ENCODE peak calls at places on chromosomes 2 and 18, in four cellular contexts. Y is transverse colon, V is heart right ventricle, W is tibial artery. F is an unnamed sample. For H3K4me1, the result is how much of the 10 kb centered on the place peaks cover.

GRCh38 chr2:169705927-169706326 is 11.7 kb downstream of the PHOSPHO2 start:
- DNase-seq in Y (no peak), V (no peak), W (no peak), F (no peak)

GRCh38 chr2:163248321-163249090 is 409.9 kb upstream of the KCNH7 start:
- DNase-seq in Y (no peak), V (no peak), W (no peak), F (no peak)

GRCh38 chr2:182594286-182594685 is 121.8 kb upstream of the DNAJC10 start:
- DNase-seq in Y (no peak), V (no peak), W (no peak), F (no peak)

GRCh38 chr2:38406597-38407110 is 29.6 kb upstream of the ATL2 start:
- DNase-seq in Y (no peak), V (peak), W (no peak), F (peak)

GRCh38 chr2:215556979-215557378 is 121.1 kb upstream of the FN1 start:
- DNase-seq in Y (no peak), V (no peak), W (no peak), F (no peak)

GRCh38 chr2:197405582-197405981 is 29.2 kb downstream of the SF3B1 start:
- DNase-seq in Y (no peak), V (no peak), W (no peak), F (no peak)

GRCh38 chr18:26185267-26185666 is 41.0 kb upstream of the TAF4B start:
- DNase-seq in Y (no peak), V (no peak), W (no peak), F (no peak)

GRCh38 chr2:235820571-235820970 is 326.7 kb downstream of the AGAP1 start:
- DNase-seq in Y (no peak), V (no peak), W (no peak), F (no peak)

GRCh38 chr18:9596257-9596656 is 18.1 kb downstream of the PPP4R1 start:
- DNase-seq in Y (no peak), V (no peak), W (no peak), F (no peak)

GRCh38 chr2:136310005-136310495 is 192.1 kb upstream of the CXCR4 start:
- DNase-seq in Y (no peak), V (no peak), W (no peak), F (no peak)

GRCh38 chr18:22691988-22692710 is 241.0 kb upstream of the RBBP8 start:
- DNase-seq in Y (no peak), V (no peak), W (no peak), F (no peak)

GRCh38 chr2:20573611-20574422 is 77.1 kb downstream of the HS1BP3 start:
- DNase-seq in Y (peak), V (no peak), W (peak), F (no peak)

GRCh38 chr2:108853421-108853820 is 66.8 kb downstream of the CCDC138 start:
- DNase-seq in Y (no peak), V (no peak), W (no peak), F (no peak)

GRCh38 chr18:50742947-50743346 is 76.9 kb downstream of the MRO start:
- DNase-seq in Y (no peak), V (no peak), W (no peak), F (no peak)

GRCh38 chr2:202215179-202215578 is 23.2 kb downstream of the SUMO1 start:
- DNase-seq in Y (no peak), V (no peak), W (no peak), F (no peak)

DNA sequence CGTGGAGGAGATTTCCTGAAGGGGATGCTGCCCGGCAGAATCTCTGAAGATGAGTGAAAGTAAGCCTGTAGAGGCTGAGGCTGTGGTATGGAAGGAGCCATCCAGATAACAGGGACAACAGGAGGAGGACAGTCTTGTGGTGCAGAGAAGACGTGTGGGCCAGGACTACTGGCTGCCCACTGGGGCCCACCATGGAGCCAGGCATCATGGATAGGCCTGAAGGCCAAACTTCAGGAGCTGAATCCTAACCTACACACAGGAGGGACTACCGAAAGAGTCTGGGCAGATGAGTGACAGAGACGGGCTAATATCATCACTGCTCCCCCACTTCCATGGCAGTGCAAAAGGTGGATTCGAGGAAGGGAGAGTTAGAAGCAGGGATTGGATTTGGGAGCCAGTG is 131.3 kb upstream of the DAPL1 start:
- DNase-seq in Y (no peak), V (no peak), W (no peak), F (no peak)
- H3K4me1 ChIP-seq in Y (under half), V (under half), W (under half), F (under half)

DNA sequence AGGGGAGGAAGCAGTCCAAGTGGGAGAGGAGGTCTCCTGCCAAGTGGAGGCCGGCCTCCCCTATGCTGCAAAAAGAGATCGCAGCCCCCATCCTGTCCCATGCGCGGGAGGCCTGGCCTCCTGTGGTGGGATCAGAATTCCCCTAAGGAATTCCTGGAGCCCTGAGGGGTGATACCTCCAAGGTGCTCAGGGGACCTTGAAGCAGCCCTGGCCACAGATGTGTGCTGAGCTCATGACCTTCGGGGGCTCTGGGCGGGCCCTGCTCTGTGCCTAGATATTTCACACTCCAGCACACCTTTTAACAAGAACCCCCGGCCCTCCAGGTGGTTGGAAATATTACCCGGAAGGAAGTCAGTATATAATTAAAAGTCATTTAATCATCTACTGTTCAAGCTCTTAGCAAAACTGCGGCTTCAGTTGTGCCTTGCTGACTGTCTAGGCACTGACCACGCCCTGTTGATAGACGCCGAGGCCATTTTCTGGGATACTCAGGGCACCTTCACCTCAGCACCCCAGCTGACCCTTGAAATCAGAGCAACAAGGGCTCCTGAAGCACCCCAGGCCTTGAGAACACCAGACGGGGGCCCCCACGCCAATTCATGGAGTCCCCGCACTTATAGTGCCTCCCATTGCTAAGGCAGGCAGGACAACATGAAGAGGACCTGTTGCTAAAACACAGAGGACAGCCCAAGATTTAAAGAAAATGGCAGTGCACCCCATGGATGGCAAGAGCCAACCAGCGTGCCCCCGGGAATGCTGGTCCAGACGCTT is 119.1 kb downstream of the NDUFA10 start:
- DNase-seq in Y (no peak), V (no peak), W (no peak), F (peak)
- H3K4me1 ChIP-seq in Y (under half), V (under half), W (under half), F (under half)

GRCh38 chr2:19035238-19035637 is 323.2 kb downstream of the OSR1 start:
- DNase-seq in Y (no peak), V (peak), W (peak), F (no peak)
- H3K4me1 ChIP-seq in Y (under half), V (under half), W (under half), F (under half)

DNA sequence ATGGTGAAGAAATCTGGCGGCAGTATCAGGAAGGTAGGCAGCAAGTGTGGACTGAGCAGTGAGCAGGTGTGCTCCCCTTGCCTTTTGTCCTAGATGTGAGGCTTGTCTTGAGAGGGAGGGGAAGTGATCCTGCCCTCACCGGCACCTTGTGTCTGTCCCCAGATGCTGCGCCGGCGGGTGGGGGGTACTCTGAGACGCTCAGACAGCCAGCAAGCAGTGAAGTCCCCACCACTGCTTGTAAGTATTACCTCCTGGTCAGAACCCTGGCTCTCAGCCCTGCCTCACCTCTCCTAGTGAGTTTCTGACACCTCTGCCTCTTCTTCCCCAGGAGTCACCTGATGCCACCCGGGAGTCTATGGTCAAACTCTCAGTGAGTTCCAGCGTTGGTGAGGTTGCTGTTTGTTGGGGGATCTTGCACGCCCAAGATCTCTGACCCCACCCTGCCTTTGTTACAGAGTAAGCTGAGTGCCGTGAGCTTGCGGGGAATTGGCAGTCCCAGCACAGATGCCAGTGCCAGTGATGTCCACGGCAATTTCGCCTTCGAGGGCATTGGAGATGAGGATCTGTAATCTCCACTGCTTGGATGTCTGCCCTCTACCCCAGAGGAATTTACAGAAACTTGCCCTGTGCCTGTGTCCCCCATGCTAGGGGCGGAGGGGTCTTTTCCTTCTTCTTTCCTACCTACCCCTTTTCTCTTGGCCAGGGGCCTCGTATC is 4.2 kb downstream of the ZNF513 start:
- DNase-seq in Y (no peak), V (no peak), W (no peak), F (no peak)
- H3K4me1 ChIP-seq in Y (under half), V (under half), W (under half), F (under half)

GRCh38 chr2:145065278-145065677 is 545.4 kb upstream of the ZEB2 start:
- DNase-seq in Y (no peak), V (no peak), W (no peak), F (no peak)
- H3K4me1 ChIP-seq in Y (under half), V (under half), W (under half), F (under half)

GRCh38 chr2:9248363-9248762 is 41.8 kb downstream of the ASAP2 start:
- DNase-seq in Y (no peak), V (no peak), W (no peak), F (no peak)

GRCh38 chr2:9250498-9251153 is 44.0 kb downstream of the ASAP2 start:
- DNase-seq in Y (no peak), V (no peak), W (no peak), F (no peak)

GRCh38 chr2:9249036-9249800 is 42.6 kb downstream of the ASAP2 start:
- DNase-seq in Y (peak), V (no peak), W (no peak), F (no peak)

GRCh38 chr2:9251154-9252001 is 44.8 kb downstream of the ASAP2 start:
- DNase-seq in Y (no peak), V (no peak), W (no peak), F (no peak)

GRCh38 chr2:9250091-9250490 is 43.5 kb downstream of the ASAP2 start:
- DNase-seq in Y (no peak), V (no peak), W (no peak), F (no peak)
- H3K4me1 ChIP-seq in Y (half or more), V (half or more), W (under half), F (under half)

GRCh38 chr18:78981652-78981955 is 2.0 kb downstream of the SALL3 start:
- DNase-seq in Y (no peak), V (no peak), W (no peak), F (no peak)

GRCh38 chr18:78982186-78982585 is 2.6 kb downstream of the SALL3 start:
- DNase-seq in Y (no peak), V (no peak), W (no peak), F (no peak)

GRCh38 chr18:78983530-78983929 is 3.9 kb downstream of the SALL3 start:
- DNase-seq in Y (no peak), V (no peak), W (no peak), F (no peak)

GRCh38 chr18:78984941-78985784 is 5.5 kb downstream of the SALL3 start:
- DNase-seq in Y (no peak), V (no peak), W (no peak), F (peak)

DNA sequence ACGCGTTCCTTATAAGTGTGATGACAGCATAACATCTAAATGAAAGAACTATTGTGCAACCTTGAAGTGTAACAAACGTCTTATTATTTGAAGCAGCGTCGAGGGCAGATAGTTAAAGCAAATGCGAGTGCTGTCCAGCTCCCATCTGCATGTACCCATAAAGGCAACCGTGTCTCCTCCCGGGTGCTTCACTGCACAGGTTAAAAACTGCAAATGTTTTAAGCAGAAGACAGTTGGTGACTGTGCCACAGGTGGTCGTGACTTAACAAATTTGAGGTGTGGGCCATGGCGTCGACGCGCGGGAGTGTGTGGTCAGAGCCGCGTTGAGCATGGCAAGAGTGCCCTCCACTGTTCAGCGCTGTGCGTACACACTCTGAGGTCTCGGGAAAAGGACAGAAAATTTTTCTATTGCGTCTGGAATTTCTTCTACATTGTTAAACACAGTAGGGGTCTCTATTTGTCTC is 6.4 kb downstream of the SALL3 start:
- DNase-seq in Y (no peak), V (no peak), W (no peak), F (no peak)
- H3K4me1 ChIP-seq in Y (under half), V (under half), W (under half), F (under half)

GRCh38 chr18:7873316-7873715 is 306.2 kb downstream of the PTPRM start:
- DNase-seq in Y (no peak), V (no peak), W (no peak), F (no peak)
- H3K4me1 ChIP-seq in Y (under half), V (under half), W (under half), F (under half)

DNA sequence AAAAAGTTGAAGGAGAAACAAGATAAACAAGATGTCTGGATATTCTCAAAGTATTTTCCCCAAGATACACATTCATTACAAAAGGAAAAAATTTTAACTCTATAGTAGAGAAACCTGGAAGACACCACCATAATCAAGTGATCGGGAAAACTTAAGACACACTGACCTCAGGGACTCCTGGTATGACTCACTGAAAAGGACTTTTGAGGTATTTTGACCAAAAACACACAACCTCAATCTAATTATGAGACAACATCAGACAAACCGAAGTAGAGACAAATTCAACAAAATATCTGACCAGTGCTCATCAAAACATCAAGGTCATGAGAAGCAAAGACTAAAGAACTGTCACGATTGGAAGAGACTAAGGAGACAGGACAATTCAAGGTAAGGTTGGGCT is 34.7 kb downstream of the LPIN2 start:
- DNase-seq in Y (no peak), V (no peak), W (no peak), F (no peak)
- H3K4me1 ChIP-seq in Y (half or more), V (half or more), W (under half), F (under half)

F was measured in lung.